ENCODE peak calls at places on chromosomes 12 and 14, in four cellular contexts. X, A, L and C are unnamed samples.

GRCh38 chr12:52823761-52824450 is 10.0 kb upstream of the KRT4 start:
- DNase-seq in X (no peak), A (no peak), L (no peak), C (no peak)

GRCh38 chr14:35229495-35230089 is 62.6 kb upstream of the PSMA6 start:
- DNase-seq in L (no peak), A (no peak), X (no peak), C (no peak)

GRCh38 chr14:97224016-97224415 is 426.8 kb downstream of the VRK1 start:
- DNase-seq in A (no peak), L (no peak), X (no peak), C (no peak)

GRCh38 chr12:116199160-116199559 is 78.3 kb downstream of the MED13L start:
- DNase-seq in X (no peak), A (no peak), L (no peak), C (no peak)

GRCh38 chr12:67927231-67927630 is 62.0 kb upstream of the IFNG-AS1 start:
- DNase-seq in X (no peak), A (no peak), L (no peak), C (no peak)

GRCh38 chr14:69303086-69303485 is 43.1 kb downstream of the GALNT16 start:
- DNase-seq in L (no peak), A (no peak), X (no peak), C (no peak)

GRCh38 chr12:21751517-21751916 is 23.0 kb downstream of the KCNJ8 start:
- DNase-seq in A (no peak), L (no peak), X (no peak), C (no peak)

GRCh38 chr12:12635651-12636050 is 24.0 kb downstream of the CREBL2 start:
- DNase-seq in L (no peak), A (no peak), X (no peak), C (no peak)

GRCh38 chr12:123099556-123100192 is 51.2 kb downstream of the PITPNM2 start:
- DNase-seq in X (no peak), A (no peak), L (no peak), C (no peak)

GRCh38 chr12:110940296-110940695 is 19.9 kb upstream of the MYL2 start:
- DNase-seq in A (no peak), L (no peak), X (no peak), C (no peak)

GRCh38 chr12:12070674-12071661 is at the start of gene BCL2L14:
- DNase-seq in X (no peak), A (no peak), L (no peak), C (no peak)

GRCh38 chr12:32877670-32878459 is 18.7 kb downstream of the PKP2 start:
- DNase-seq in A (no peak), X (peak), L (no peak), C (no peak)

GRCh38 chr14:101066826-101067508 is 163.4 kb upstream of the RTL1 start:
- DNase-seq in X (peak), L (no peak), A (no peak), C (no peak)

GRCh38 chr14:104827173-104828055 is 26.5 kb downstream of the ZBTB42 start:
- DNase-seq in L (no peak), A (no peak), X (no peak), C (no peak)

GRCh38 chr14:53022593-53022992 is 71.7 kb upstream of the FERMT2 start:
- DNase-seq in A (no peak), X (no peak), L (no peak), C (no peak)

GRCh38 chr12:104825408-104825807 is 132.7 kb downstream of the SLC41A2 start:
- DNase-seq in X (no peak), A (no peak), L (no peak), C (no peak)

GRCh38 chr14:71716371-71716770 is 215.9 kb upstream of the RGS6 start:
- DNase-seq in A (no peak), L (no peak), X (no peak), C (no peak)

GRCh38 chr14:32648434-32648833 is 290.2 kb upstream of the NPAS3 start:
- DNase-seq in L (no peak), A (peak), X (no peak), C (no peak)

GRCh38 chr12:499837-500458 is 40.2 kb downstream of the B4GALNT3 start:
- DNase-seq in A (no peak), L (no peak), X (no peak), C (no peak)

GRCh38 chr14:61559641-61560201 is 135.6 kb upstream of the HIF1A start:
- DNase-seq in A (no peak), L (no peak), X (no peak), C (no peak)

GRCh38 chr14:92729632-92730358 is 18.6 kb downstream of the LGMN start:
- DNase-seq in L (no peak), A (peak), X (no peak), C (no peak)

GRCh38 chr14:95289323-95290010 is 30.2 kb downstream of the CLMN start:
- DNase-seq in A (no peak), L (no peak), X (no peak), C (no peak)

GRCh38 chr12:52073531-52073950 is 3.8 kb downstream of the ATG101 start:
- DNase-seq in A (no peak), X (no peak), L (no peak), C (no peak)

GRCh38 chr14:100577986-100578431 is 9.2 kb downstream of the BEGAIN start:
- DNase-seq in L (no peak), A (no peak), X (peak), C (no peak)

GRCh38 chr12:83161451-83161850 is 474.7 kb downstream of the TMTC2 start:
- DNase-seq in L (no peak), X (no peak), A (no peak), C (no peak)

GRCh38 chr12:56596815-56597214 is 33.3 kb downstream of the BAZ2A start:
- DNase-seq in X (no peak), A (no peak), L (no peak), C (no peak)

GRCh38 chr12:113238309-113238708 is 17.0 kb downstream of the TPCN1 start:
- DNase-seq in A (no peak), L (no peak), X (no peak), C (no peak)

GRCh38 chr12:11765817-11766794 is 116.6 kb downstream of the ETV6 start:
- DNase-seq in L (no peak), A (peak), X (no peak), C (no peak)

GRCh38 chr14:35991356-35991755 is 165.2 kb downstream of the BRMS1L start:
- DNase-seq in A (no peak), L (no peak), X (no peak), C (no peak)

GRCh38 chr12:96493101-96493500 is 3.7 kb downstream of the CFAP54 start:
- DNase-seq in A (no peak), L (no peak), X (no peak), C (no peak)

GRCh38 chr14:101249676-101250036 is 311.6 kb upstream of the DIO3 start:
- DNase-seq in A (no peak), L (no peak), X (peak), C (no peak)

GRCh38 chr12:11886339-11886738 is 184.4 kb upstream of the BCL2L14 start:
- DNase-seq in A (no peak), L (no peak), X (no peak), C (no peak)

GRCh38 chr12:19624401-19624930 is 185.2 kb downstream of the AEBP2 start:
- DNase-seq in X (no peak), A (peak), L (no peak), C (no peak)

GRCh38 chr12:38689704-38690103 is 215.7 kb downstream of the CPNE8 start:
- DNase-seq in L (no peak), X (no peak), A (no peak), C (no peak)

DNA sequence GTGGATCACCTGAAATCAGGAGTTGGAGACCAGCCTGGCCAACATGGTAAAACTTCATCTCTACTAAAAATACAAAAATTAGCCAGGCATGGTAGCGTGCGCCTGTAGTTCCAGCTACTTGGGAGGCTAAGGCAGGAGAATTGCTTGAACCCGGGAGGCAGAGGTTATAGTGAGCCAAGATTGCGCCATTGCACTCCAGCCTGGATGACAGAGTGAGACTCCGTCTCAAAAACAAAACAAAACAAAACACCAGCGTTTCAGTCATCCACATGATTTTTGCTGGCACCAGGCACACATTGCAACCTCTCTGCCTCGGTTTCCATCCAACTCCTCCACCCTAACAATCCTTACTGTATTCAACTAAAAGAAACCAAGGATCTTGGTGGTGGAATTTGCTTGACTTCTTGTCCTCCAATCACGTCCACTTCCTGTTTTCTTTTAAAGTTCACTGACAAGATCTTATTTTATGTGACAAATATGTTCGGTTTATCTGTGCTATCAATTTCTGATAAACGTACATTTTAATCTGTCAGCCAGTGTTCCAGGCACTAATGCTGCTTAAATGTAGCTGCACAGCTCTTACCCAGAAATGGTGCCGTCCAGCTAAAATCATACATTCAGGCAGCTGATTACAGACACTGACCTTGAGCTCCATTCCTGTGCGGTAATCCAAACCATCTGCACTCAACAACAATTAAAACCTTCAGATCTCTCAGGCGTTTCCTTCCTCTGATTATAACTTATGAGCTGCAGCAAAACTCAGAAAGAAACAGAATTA is 26.7 kb upstream of the RASSF3 start:
- DNase-seq in L (no peak), X (no peak), A (peak), C (no peak)
- H3K4me3 ChIP-seq in L (no peak), X (peak), A (no peak), C (peak)

GRCh38 chr12:47904647-47905312 is at the start of gene VDR:
- DNase-seq in L (peak), X (peak), A (no peak), C (no peak)
- TF ChIP-seq CTCF in L (no peak), X (peak), A (peak), C (peak)

DNA sequence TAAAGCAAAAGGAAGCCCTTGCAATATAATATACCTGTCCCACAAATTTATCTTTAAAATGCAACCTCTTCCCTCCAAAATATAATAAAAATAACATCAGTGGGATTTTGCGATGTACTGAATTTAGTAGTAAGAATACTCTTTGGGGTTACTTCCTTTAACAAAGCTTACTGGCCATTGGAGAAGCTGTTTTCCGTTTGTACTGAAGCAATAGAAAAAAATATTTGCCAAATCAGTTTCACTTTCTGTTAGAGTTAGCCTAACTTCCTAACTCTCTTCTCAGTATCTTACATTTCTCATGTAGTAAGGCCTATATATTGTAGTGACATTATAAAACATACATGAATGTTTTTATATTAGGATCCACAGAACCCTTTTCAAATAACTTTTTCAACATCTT is 3.7 kb downstream of the MAX start:
- DNase-seq in X (no peak), A (no peak), L (no peak), C (no peak)
- H3K4me3 ChIP-seq in X (peak), A (no peak), L (no peak), C (no peak)

GRCh38 chr12:62466596-62467411 is at the start of gene MON2:
- DNase-seq in A (peak), X (peak), L (peak), C (peak)
- TF ChIP-seq CTCF in A (no peak), X (no peak), L (no peak), C (no peak)

GRCh38 chr14:103520657-103521437 is 1.8 kb downstream of the CKB start:
- DNase-seq in A (no peak), L (peak), X (peak), C (no peak)

GRCh38 chr14:103521438-103521961 is 1.1 kb downstream of the CKB start:
- DNase-seq in A (no peak), L (no peak), X (no peak), C (no peak)

GRCh38 chr14:103522649-103523582 is at the start of gene CKB:
- DNase-seq in A (no peak), X (peak), L (no peak), C (no peak)

GRCh38 chr14:103523583-103523969 is 946 bp upstream of the CKB start:
- DNase-seq in X (no peak), L (no peak), A (no peak), C (no peak)

GRCh38 chr14:103522028-103522581 is 525 bp downstream of the CKB start:
- DNase-seq in X (peak), A (no peak), L (no peak), C (no peak)
- H3K4me3 ChIP-seq in X (peak), A (peak), L (peak), C (peak)